ENCODE peak calls at places on chromosomes 12 and 14, in seven cellular contexts. F is ovary; X is K562; V is lower lobe of right lung; A is heart left ventricle; M is CD8-positive, alpha-beta T cell; G is psoas muscle. D is an unnamed sample. For H3K36me3, the result is how much of the 10 kb centered on the place peaks cover.

GRCh38 chr14:101600891-101601602 is 39.8 kb downstream of the DIO3 start:
- DNase-seq in A (no peak), X (no peak), F (no peak), V (no peak), G (no peak), M (peak), D (no peak)

GRCh38 chr12:59452746-59453145 is 143.1 kb upstream of the SLC16A7 start:
- DNase-seq in F (no peak), X (no peak), A (no peak), V (no peak), M (no peak), G (no peak), D (no peak)

GRCh38 chr14:103739793-103740501 is 24.3 kb downstream of the ZFYVE21 start:
- DNase-seq in M (no peak), A (no peak), V (no peak), G (peak), F (peak), X (no peak), D (no peak)

GRCh38 chr14:92759300-92759678 is 10.9 kb upstream of the LGMN start:
- DNase-seq in V (no peak), M (no peak), G (no peak), A (no peak), F (no peak), X (peak), D (no peak)

GRCh38 chr12:14723763-14724162 is 27.4 kb upstream of the GUCY2C start:
- DNase-seq in F (no peak), M (peak), G (no peak), X (peak), V (no peak), A (peak), D (no peak)

GRCh38 chr12:12689672-12690287 is 6.2 kb downstream of the GPR19 start:
- DNase-seq in A (no peak), M (no peak), F (no peak), V (no peak), X (no peak), G (no peak), D (no peak)

GRCh38 chr12:102659200-102659911 is 179.0 kb upstream of the IGF1 start:
- DNase-seq in F (no peak), V (no peak), X (no peak), A (no peak), G (no peak), M (no peak), D (peak)

GRCh38 chr14:103509864-103510263 is 12.8 kb downstream of the CKB start:
- DNase-seq in F (no peak), A (no peak), M (no peak), G (peak), V (no peak), X (no peak), D (no peak)

GRCh38 chr12:90896164-90896563 is 58.8 kb downstream of the CCER1 start:
- DNase-seq in M (no peak), A (no peak), F (no peak), G (no peak), X (no peak), V (no peak), D (no peak)

GRCh38 chr12:4830568-4830967 is 79.1 kb upstream of the KCNA1 start:
- DNase-seq in F (no peak), M (no peak), X (no peak), G (no peak), A (no peak), V (no peak), D (no peak)

GRCh38 chr12:34395056-34396005 is 373.0 kb downstream of the ALG10 start:
- DNase-seq in V (peak), A (peak), G (peak), M (peak), F (peak), X (peak), D (no peak)

GRCh38 chr14:99754141-99755067 is 38.8 kb upstream of the EML1 start:
- DNase-seq in M (no peak), F (no peak), V (peak), A (no peak), X (no peak), G (no peak), D (no peak)

GRCh38 chr14:99674776-99675175 is 9.3 kb upstream of the CYP46A1 start:
- DNase-seq in M (no peak), A (no peak), V (no peak), X (no peak), G (no peak), F (no peak), D (no peak)

DNA sequence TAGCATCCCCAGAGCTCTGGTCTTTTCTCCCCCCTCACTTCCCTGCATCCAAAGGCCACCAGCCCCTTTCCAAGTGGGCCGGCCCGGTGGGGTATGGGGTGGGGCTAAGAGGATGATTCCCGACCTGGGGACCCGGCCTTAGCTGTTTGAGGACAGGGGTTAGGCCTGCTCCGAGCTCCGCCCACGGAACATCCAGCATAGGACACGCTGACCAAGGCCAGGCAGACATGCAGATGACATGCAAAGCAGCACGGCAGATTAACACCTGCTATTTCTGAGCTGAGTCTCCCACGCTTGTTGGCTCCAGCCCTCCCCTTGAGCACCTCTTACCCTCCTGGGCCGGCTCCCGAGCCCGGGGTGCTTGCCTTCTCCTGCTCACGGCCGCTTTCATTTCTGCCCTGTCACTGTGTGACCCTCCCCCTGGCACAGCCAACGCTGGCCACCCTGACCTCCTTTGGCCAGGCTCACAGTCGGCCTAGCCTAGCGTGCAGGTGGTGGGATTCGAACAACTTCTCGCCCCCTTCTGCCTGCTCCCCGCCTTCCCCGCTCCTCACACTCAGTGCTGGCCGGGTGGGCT is 40.2 kb downstream of the TEAD4 start:
- DNase-seq in A (peak), G (peak), X (peak), V (no peak), M (no peak), F (no peak), D (no peak)
- H3K4me3 ChIP-seq in A (peak), G (peak), X (peak), V (no peak), M (no peak), F (no peak), D (no peak)

GRCh38 chr12:6834873-6835272 is 5.9 kb upstream of the GNB3 start:
- DNase-seq in G (no peak), F (no peak), M (no peak), A (no peak), V (no peak), X (no peak), D (no peak)
- H3K36me3 ChIP-seq in G (under half), F (under half), M (under half), A (half or more), V (under half), X (half or more), D (under half)

GRCh38 chr14:75540479-75540851 is 18.2 kb downstream of the BATF start:
- DNase-seq in G (no peak), V (no peak), X (no peak), F (no peak), M (no peak), A (no peak), D (no peak)

GRCh38 chr14:75543258-75543657 is 21.0 kb downstream of the BATF start:
- DNase-seq in F (no peak), A (no peak), M (no peak), X (no peak), G (no peak), V (no peak), D (no peak)

GRCh38 chr14:75539562-75540478 is 17.6 kb downstream of the BATF start:
- DNase-seq in A (no peak), M (no peak), X (peak), V (no peak), F (no peak), G (no peak), D (no peak)

GRCh38 chr14:75543786-75544185 is 21.5 kb downstream of the BATF start:
- DNase-seq in G (no peak), V (no peak), M (no peak), X (no peak), F (no peak), A (no peak), D (no peak)

DNA sequence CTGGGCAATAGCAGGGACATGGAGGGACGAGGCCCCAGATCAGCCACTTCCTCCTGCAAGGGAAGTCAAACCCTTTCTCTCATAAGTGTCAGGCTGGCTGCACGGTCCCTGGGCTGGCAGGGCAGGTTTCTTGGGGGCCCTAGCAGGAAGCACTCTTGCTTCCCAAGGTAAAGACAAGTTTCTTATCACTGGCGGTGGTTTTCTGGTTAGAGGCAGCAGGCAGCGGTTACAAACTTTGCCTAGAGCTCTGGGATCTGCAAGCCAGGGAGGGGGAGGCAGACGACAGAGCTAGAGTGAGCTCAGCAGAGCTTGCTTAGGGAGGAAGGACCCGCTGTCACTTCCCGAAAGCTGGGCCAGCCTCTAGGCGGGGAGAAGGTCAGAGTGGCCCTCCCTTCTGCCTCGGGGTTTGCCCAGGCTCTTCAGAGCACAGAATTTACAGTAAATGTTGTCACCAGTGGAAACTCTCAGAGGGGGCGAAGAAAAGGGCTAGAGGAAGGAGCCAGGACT is 20.4 kb downstream of the BATF start:
- DNase-seq in M (peak), A (peak), X (peak), V (peak), G (peak), F (no peak), D (no peak)
- H3K27ac ChIP-seq in M (peak), A (no peak), X (no peak), V (peak), G (peak), F (no peak), D (no peak)

GRCh38 chr12:48682927-48683326 is 889 bp upstream of the KANSL2 start:
- DNase-seq in M (no peak), A (no peak), X (no peak), G (no peak), V (no peak), F (no peak), D (no peak)
- H3K4me3 ChIP-seq in M (peak), A (peak), X (peak), G (peak), V (peak), F (peak), D (no peak)

GRCh38 chr12:111645433-111645832 is 40.3 kb downstream of the BRAP start:
- DNase-seq in M (no peak), F (no peak), V (peak), X (no peak), G (no peak), A (no peak), D (no peak)

GRCh38 chr12:111638576-111638975 is 39.5 kb upstream of the ATXN2 start:
- DNase-seq in F (no peak), X (no peak), V (no peak), M (no peak), A (no peak), G (no peak), D (no peak)

GRCh38 chr12:111640498-111640897 is 41.4 kb upstream of the ATXN2 start:
- DNase-seq in M (no peak), X (no peak), V (no peak), G (no peak), F (no peak), A (no peak), D (no peak)

GRCh38 chr12:111643428-111643826 is 42.3 kb downstream of the BRAP start:
- DNase-seq in A (no peak), F (no peak), M (no peak), G (no peak), V (no peak), X (no peak), D (no peak)

GRCh38 chr12:111642681-111643427 is 42.9 kb downstream of the BRAP start:
- DNase-seq in V (no peak), F (no peak), X (no peak), A (no peak), M (no peak), G (no peak), D (no peak)
- H3K36me3 ChIP-seq in V (half or more), F (under half), X (half or more), A (half or more), M (under half), G (half or more), D (under half)

GRCh38 chr12:105316931-105317330 is 13.6 kb upstream of the C12orf75 start:
- DNase-seq in F (no peak), G (no peak), X (no peak), A (no peak), M (no peak), V (no peak), D (no peak)
- H3K27ac ChIP-seq in F (no peak), G (no peak), X (no peak), A (no peak), M (no peak), V (no peak), D (no peak)

DNA sequence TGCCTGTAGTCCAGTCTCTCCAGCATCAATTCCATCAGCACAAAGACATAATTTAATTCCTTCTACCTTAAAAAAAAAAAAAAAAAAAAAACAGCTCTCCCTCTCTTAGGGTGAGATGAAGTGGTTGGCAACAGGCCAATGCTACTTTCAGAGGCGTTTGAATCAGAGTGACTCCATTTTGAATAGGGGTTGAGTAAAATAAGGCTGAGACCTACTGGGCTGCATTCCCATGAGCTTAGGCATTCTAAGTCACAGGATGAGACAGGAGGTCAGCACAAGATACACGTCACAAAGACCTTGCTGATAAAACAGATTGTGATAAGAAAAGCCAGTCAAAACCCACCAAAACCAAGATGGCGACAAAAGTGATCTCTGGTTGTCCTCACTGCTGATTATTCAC is 7.1 kb upstream of the TCL1B start:
- DNase-seq in M (no peak), V (no peak), A (no peak), G (no peak), F (no peak), X (no peak), D (no peak)
- H3K4me3 ChIP-seq in M (no peak), V (no peak), A (no peak), G (no peak), F (no peak), X (no peak), D (no peak)

D was measured in iPS DF 6.9.